ENCODE peak calls at places on chromosomes 2 and 18, in seven cellular contexts. X is prostate gland, F is uterus, H is tibial artery, J is body of pancreas, V is brain microvascular endothelial cell, O is H9. Q is an unnamed sample.

GRCh38 chr2:190959911-190960788 is 53.8 kb downstream of the STAT1 start:
- DNase-seq in X (no peak), F (no peak), H (no peak), J (no peak), V (no peak), O (no peak), Q (peak)

GRCh38 chr18:76496200-76496890 is 1.3 kb upstream of the ZNF516 start:
- DNase-seq in X (no peak), F (peak), H (no peak), J (peak), V (peak), O (peak), Q (peak)

GRCh38 chr2:67465623-67466022 is 68.5 kb downstream of the ETAA1 start:
- DNase-seq in X (no peak), F (no peak), H (no peak), J (no peak), V (no peak), O (no peak), Q (no peak)

GRCh38 chr2:16031848-16032159 is 91.5 kb downstream of the MYCN start:
- DNase-seq in X (peak), F (no peak), H (no peak), J (no peak), V (no peak), O (no peak), Q (no peak)

GRCh38 chr2:128440087-128440665 is 121.5 kb upstream of the HS6ST1 start:
- DNase-seq in X (no peak), F (peak), H (peak), J (no peak), V (no peak), O (peak), Q (no peak)

GRCh38 chr18:41543815-41544214 is 411.2 kb upstream of the PIK3C3 start:
- DNase-seq in X (no peak), F (no peak), H (no peak), J (no peak), V (no peak), O (no peak), Q (no peak)

GRCh38 chr18:12287684-12288405 is 20.2 kb upstream of the TUBB6 start:
- DNase-seq in X (peak), F (peak), H (peak), J (peak), V (peak), O (peak), Q (peak)

GRCh38 chr18:45639424-45639823 is 24.1 kb downstream of the SLC14A2 start:
- DNase-seq in X (no peak), F (no peak), H (no peak), J (no peak), V (no peak), O (no peak), Q (no peak)

GRCh38 chr2:157164891-157165290 is 92.6 kb upstream of the GALNT5 start:
- DNase-seq in X (no peak), F (no peak), H (no peak), J (no peak), V (no peak), O (no peak), Q (no peak)

GRCh38 chr2:181916726-181917377 is 25.3 kb downstream of the ITPRID2 start:
- DNase-seq in X (no peak), F (no peak), H (no peak), J (no peak), V (peak), O (no peak), Q (peak)

GRCh38 chr2:9407363-9407811 is 15.9 kb downstream of the ITGB1BP1 start:
- DNase-seq in X (no peak), F (no peak), H (no peak), J (no peak), V (no peak), O (no peak), Q (no peak)

GRCh38 chr2:164967781-164968228 is 12.5 kb upstream of the SLC38A11 start:
- DNase-seq in X (peak), F (no peak), H (no peak), J (no peak), V (peak), O (no peak), Q (no peak)

GRCh38 chr2:163736433-163737168 is 793 bp upstream of the FIGN start:
- DNase-seq in X (no peak), F (peak), H (peak), J (peak), V (peak), O (peak), Q (peak)
- H3K27ac ChIP-seq in X (peak), F (peak), H (peak), J (peak), V (peak), O (peak), Q (peak)

GRCh38 chr18:36401462-36401861 is 103.9 kb downstream of the FHOD3 start:
- DNase-seq in X (no peak), F (no peak), H (no peak), J (no peak), V (no peak), O (no peak), Q (no peak)

GRCh38 chr18:36398419-36398818 is 100.9 kb downstream of the FHOD3 start:
- DNase-seq in X (no peak), F (no peak), H (no peak), J (no peak), V (no peak), O (no peak), Q (no peak)

GRCh38 chr18:36396190-36396589 is 98.7 kb downstream of the FHOD3 start:
- DNase-seq in X (no peak), F (no peak), H (no peak), J (no peak), V (no peak), O (no peak), Q (no peak)

GRCh38 chr18:36397033-36397432 is 99.5 kb downstream of the FHOD3 start:
- DNase-seq in X (no peak), F (no peak), H (no peak), J (no peak), V (no peak), O (no peak), Q (no peak)

GRCh38 chr18:36399055-36399454 is 101.5 kb downstream of the FHOD3 start:
- DNase-seq in X (no peak), F (no peak), H (no peak), J (no peak), V (no peak), O (no peak), Q (no peak)
- H3K27ac ChIP-seq in X (no peak), F (no peak), H (no peak), J (no peak), V (no peak), O (no peak), Q (no peak)

DNA sequence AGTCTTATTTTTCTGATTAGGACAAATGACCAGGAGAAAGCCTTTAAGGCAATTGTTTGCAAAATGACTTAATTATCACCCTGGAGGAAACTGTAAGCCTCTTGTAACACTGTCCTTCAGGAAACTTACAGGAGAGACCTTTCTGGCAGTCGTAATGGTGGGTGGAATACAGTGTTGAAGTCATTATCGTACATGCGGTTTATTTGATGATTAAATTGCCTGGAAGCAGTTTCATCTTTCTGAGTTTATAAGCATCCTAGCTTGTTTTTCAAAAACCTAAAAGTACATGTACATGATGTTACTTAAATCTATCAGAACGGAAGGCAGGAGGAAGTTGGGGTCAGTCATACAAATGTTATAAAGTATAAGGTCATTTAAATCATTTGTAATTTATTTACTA is 86.2 kb upstream of the RAB27B start:
- DNase-seq in X (no peak), F (no peak), H (no peak), J (no peak), V (no peak), O (no peak), Q (no peak)
- H3K27ac ChIP-seq in X (no peak), F (no peak), H (no peak), J (no peak), V (peak), O (no peak), Q (no peak)

GRCh38 chr2:27076323-27076722 is 2.1 kb upstream of the EMILIN1 start:
- DNase-seq in X (no peak), F (no peak), H (no peak), J (no peak), V (no peak), O (no peak), Q (no peak)
- H3K27ac ChIP-seq in X (no peak), F (peak), H (peak), J (no peak), V (no peak), O (no peak), Q (no peak)

GRCh38 chr2:176636376-176636775 is 367.1 kb downstream of the MTX2 start:
- DNase-seq in X (no peak), F (no peak), H (no peak), J (no peak), V (no peak), O (no peak), Q (no peak)
- H3K27ac ChIP-seq in X (no peak), F (no peak), H (no peak), J (no peak), V (no peak), O (no peak), Q (no peak)

DNA sequence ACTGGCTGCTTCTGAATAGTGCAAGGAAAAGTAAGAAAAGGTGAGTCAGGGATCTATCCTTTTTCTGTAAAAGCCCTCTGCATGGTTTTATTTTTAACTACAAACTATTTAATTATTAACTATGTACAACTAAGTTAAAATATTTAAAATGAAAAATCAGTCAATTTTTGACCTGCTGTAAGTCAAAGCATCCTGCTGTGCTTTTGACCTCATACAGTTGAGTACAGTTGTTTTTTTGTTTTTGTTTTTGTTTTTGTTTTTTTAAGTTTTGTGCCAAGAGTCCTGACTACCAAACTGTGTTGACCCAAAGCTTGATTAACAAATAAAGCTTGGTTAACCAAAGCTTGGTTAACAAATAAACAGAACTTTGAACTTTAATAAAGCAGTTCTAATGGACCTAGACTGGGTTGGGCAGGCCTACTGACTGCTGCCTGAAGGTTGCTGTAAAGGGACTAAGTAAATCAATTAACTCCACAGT is at the start of gene ACMSD:
- DNase-seq in X (no peak), F (no peak), H (no peak), J (no peak), V (no peak), O (no peak), Q (no peak)
- H3K27ac ChIP-seq in X (no peak), F (no peak), H (no peak), J (no peak), V (no peak), O (no peak), Q (no peak)